ENCODE peak calls at places on chromosomes 2 and 18, in seven cellular contexts. G is mesenchymal stem cell, W is tibial nerve, V is aorta, I is esophagus squamous epithelium, O is heart right ventricle, E is colonic mucosa. M is an unnamed sample. For H3K27me3, the result is how much of the 10 kb centered on the place peaks cover.

GRCh38 chr2:83900859-83901258 is 558.2 kb downstream of the SUCLG1 start:
- DNase-seq in G (no peak), E (no peak), I (no peak), O (no peak), V (no peak), W (no peak), M (no peak)

GRCh38 chr18:48997985-48998831 is 47.4 kb upstream of the SMAD7 start:
- DNase-seq in I (no peak), E (no peak), V (peak), W (no peak), G (peak), O (peak), M (peak)

GRCh38 chr2:3110555-3110954 is 267.1 kb downstream of the EIPR1 start:
- DNase-seq in E (no peak), W (no peak), O (no peak), V (no peak), I (no peak), G (no peak), M (no peak)

GRCh38 chr2:8488001-8488738 is 193.7 kb upstream of the ID2 start:
- DNase-seq in G (no peak), W (no peak), I (no peak), O (no peak), V (no peak), E (no peak), M (no peak)

GRCh38 chr2:160207804-160208661 is 8.0 kb upstream of the ITGB6 start:
- DNase-seq in O (peak), E (peak), W (peak), V (peak), I (no peak), G (peak), M (peak)

GRCh38 chr2:239399404-239399999 is 1.3 kb downstream of the HDAC4 start:
- DNase-seq in E (peak), G (peak), O (no peak), V (no peak), I (no peak), W (peak), M (no peak)

GRCh38 chr2:197614532-197614931 is 60.9 kb downstream of the RFTN2 start:
- DNase-seq in W (no peak), E (peak), O (no peak), I (no peak), V (no peak), G (no peak), M (no peak)

GRCh38 chr2:40611196-40611595 is 159.3 kb upstream of the SLC8A1 start:
- DNase-seq in V (no peak), W (no peak), E (no peak), O (no peak), I (no peak), G (no peak), M (no peak)

GRCh38 chr18:2597639-2598038 is 26.3 kb downstream of the NDC80 start:
- DNase-seq in I (no peak), E (no peak), O (no peak), W (no peak), G (no peak), V (no peak), M (no peak)

GRCh38 chr2:138641277-138641676 is 138.9 kb downstream of the NXPH2 start:
- DNase-seq in I (no peak), W (no peak), O (no peak), V (no peak), E (no peak), G (no peak), M (no peak)

GRCh38 chr2:1402064-1402463 is 11.2 kb upstream of the TPO start:
- DNase-seq in G (no peak), O (no peak), V (no peak), W (no peak), I (no peak), E (no peak), M (no peak)

GRCh38 chr2:144011098-144011497 is 508.8 kb downstream of the ZEB2 start:
- DNase-seq in G (no peak), I (no peak), W (no peak), O (no peak), E (no peak), V (no peak), M (no peak)

GRCh38 chr2:173963323-173963816 is 1.8 kb downstream of the SP3 start:
- DNase-seq in G (peak), I (no peak), V (no peak), W (peak), O (peak), E (peak), M (no peak)

GRCh38 chr2:14634885-14635871 is 2.7 kb downstream of the LRATD1 start:
- DNase-seq in I (no peak), O (peak), G (peak), E (peak), V (peak), W (peak), M (no peak)

GRCh38 chr2:14641116-14641515 is 8.6 kb downstream of the LRATD1 start:
- DNase-seq in E (no peak), V (no peak), I (no peak), O (no peak), W (no peak), G (no peak), M (no peak)

GRCh38 chr2:14642499-14642898 is 10.0 kb downstream of the LRATD1 start:
- DNase-seq in E (no peak), I (no peak), G (no peak), W (no peak), O (no peak), V (no peak), M (no peak)

GRCh38 chr2:14634223-14634884 is 1.8 kb downstream of the LRATD1 start:
- DNase-seq in V (peak), I (no peak), W (peak), G (peak), E (peak), O (peak), M (no peak)

DNA sequence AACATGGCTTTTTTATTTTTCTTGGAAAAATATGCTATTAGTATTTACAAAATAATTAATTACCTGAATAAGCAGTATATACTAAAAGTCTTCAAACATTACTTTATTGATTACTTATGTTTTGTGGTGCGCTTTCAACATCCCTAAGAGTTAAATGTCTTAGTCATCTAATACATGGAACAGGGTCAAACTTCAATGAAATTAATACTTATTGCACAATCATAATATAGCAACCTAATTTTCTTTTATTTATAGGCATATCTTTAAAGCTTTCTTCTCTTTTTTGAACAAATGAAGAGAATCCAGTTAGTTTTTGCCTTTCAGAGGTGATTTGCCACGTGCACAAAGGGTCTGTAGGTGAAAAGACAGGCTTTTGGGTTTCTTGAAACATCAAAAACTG is 6.0 kb downstream of the LRATD1 start:
- DNase-seq in W (no peak), O (no peak), I (no peak), E (no peak), G (no peak), V (no peak), M (no peak)
- H3K27me3 ChIP-seq in W (under half), O (under half), I (under half), E (under half), G (under half), V (under half), M (under half)

DNA sequence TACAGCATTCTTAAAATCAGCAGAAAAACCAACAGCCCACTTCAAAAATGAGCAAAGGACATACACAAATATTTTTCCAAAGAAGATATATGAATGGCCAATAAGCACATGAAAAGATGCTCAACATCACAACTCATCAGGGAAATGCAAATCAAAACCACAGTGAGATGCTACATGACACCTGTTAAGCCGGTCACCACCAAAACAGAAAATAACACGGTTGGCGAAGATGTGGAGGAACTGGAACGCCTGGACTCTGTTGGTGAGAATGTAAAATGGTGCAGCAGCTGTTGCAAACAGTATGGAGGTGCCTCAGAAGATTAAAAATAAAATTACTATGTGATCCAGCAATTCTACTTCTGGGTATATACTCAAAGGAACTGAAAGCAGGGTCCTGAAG is 184.8 kb downstream of the INHBB start:
- DNase-seq in G (no peak), O (no peak), I (no peak), W (no peak), E (no peak), V (no peak), M (no peak)
- H3K27me3 ChIP-seq in G (half or more), O (under half), I (under half), W (under half), E (under half), V (under half), M (under half)

GRCh38 chr2:78541451-78542267 is 483.8 kb upstream of the REG3G start:
- DNase-seq in I (no peak), O (no peak), W (no peak), G (no peak), V (no peak), E (no peak), M (no peak)
- H3K27me3 ChIP-seq in I (under half), O (under half), W (under half), G (under half), V (under half), E (under half), M (under half)

DNA sequence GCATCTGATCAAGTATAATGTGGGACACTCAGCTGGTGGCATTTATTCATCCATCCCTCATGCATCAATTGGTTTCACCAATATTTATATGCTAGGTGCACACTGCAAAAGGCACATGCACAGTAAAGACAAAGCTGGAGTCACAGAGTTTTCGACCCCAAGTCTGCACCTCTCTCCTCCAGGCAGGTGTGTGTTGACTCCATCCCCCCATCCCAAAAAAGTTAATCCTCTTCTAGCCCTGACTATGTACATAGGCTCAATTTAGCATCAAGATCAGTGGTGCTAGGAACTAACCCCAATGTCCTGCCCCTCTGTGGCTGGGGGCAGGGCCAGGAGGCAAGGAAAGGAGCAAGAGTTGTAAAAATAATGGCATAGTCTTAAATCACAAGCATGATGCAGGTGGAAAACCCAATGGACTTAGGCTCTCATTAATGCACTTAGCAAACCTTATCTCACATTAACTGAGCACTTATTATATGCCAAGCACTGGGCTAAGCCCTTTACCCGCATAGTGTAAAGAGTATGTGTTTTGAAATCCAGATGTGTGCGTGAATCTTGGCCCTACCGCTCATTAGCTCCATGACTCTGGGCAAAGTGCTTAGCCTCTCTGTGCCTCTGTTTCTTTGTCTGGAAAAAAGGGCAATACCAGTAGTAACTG is 3.1 kb downstream of the EVA1A start:
- DNase-seq in V (no peak), O (no peak), G (no peak), E (no peak), W (no peak), I (no peak), M (no peak)
- H3K27me3 ChIP-seq in V (under half), O (under half), G (under half), E (under half), W (under half), I (under half), M (under half)

GRCh38 chr2:60552096-60552850 is 1.2 kb downstream of the BCL11A start:
- DNase-seq in G (peak), I (no peak), W (no peak), O (no peak), E (no peak), V (no peak), M (no peak)
- H3K27me3 ChIP-seq in G (half or more), I (under half), W (half or more), O (under half), E (under half), V (under half), M (under half)

GRCh38 chr2:110702514-110702913 is 24.7 kb upstream of the BUB1 start:
- DNase-seq in O (no peak), W (no peak), E (no peak), G (no peak), I (no peak), V (no peak), M (no peak)
- H3K27me3 ChIP-seq in O (under half), W (under half), E (under half), G (under half), I (under half), V (under half), M (under half)

GRCh38 chr2:164389411-164389810 is 231.9 kb downstream of the GRB14 start:
- DNase-seq in G (no peak), O (no peak), I (no peak), W (no peak), E (no peak), V (no peak), M (no peak)
- H3K27me3 ChIP-seq in G (under half), O (under half), I (under half), W (under half), E (under half), V (under half), M (under half)

GRCh38 chr18:5892772-5893431 is 2.4 kb downstream of the TMEM200C start:
- DNase-seq in O (no peak), E (no peak), W (no peak), I (no peak), G (no peak), V (no peak), M (no peak)
- H3K27me3 ChIP-seq in O (under half), E (half or more), W (half or more), I (under half), G (half or more), V (under half), M (under half)

GRCh38 chr18:59380706-59381105 is 21.6 kb upstream of the LMAN1 start:
- DNase-seq in E (no peak), O (no peak), W (no peak), V (no peak), G (no peak), I (no peak), M (no peak)

GRCh38 chr18:59374112-59374511 is 15.0 kb upstream of the LMAN1 start:
- DNase-seq in G (no peak), V (no peak), W (no peak), E (no peak), O (no peak), I (no peak), M (no peak)

GRCh38 chr18:59379772-59380530 is 20.9 kb upstream of the LMAN1 start:
- DNase-seq in W (no peak), G (no peak), I (no peak), V (no peak), E (no peak), O (no peak), M (no peak)

GRCh38 chr18:59376351-59376935 is 17.4 kb upstream of the LMAN1 start:
- DNase-seq in I (no peak), G (no peak), E (no peak), V (no peak), W (no peak), O (no peak), M (no peak)

GRCh38 chr18:59377938-59378337 is 18.9 kb upstream of the LMAN1 start:
- DNase-seq in G (no peak), V (no peak), I (no peak), E (no peak), O (no peak), W (no peak), M (no peak)
- H3K27me3 ChIP-seq in G (under half), V (under half), I (under half), E (under half), O (under half), W (under half), M (under half)

GRCh38 chr2:232928564-232929302 is 58.7 kb downstream of the SNORC start:
- DNase-seq in G (no peak), I (no peak), E (no peak), O (no peak), W (no peak), V (no peak), M (no peak)
- H3K27me3 ChIP-seq in G (half or more), I (under half), E (under half), O (under half), W (under half), V (under half), M (under half)

M was measured in BJ.